ENCODE peak calls at places on chromosomes 11 and 22, in ten cellular contexts. H is activated CD4-positive, alpha-beta T cell treated with anti-CD3 and anti-CD28 coated beads, Interleukin-2, amount 50 U/mL, for 48 hours; O is cerebellum; Z is NCI-H774; V is stimulated activated CD8-positive, alpha-beta memory T cell treated with anti-CD3 and anti-CD28 coated beads, Interleukin-7, amount 100 ng/mL, for 24 hours; M is PC-9; I is H9; F is activated T-helper 2 cell treated with anti-CD3 and anti-CD28 coated beads, Interferon-gamma antibody, Interleukin-2, Interleukin-4, amounts not matched to agents 10 μg/mL and 5 μg/mL and 100 μg/mL, durations not matched to agents 14 hours and 24 hours and 36 hours; C is activated naive CD4-positive, alpha-beta T cell treated with anti-CD3 and anti-CD28 coated beads, Interleukin-2, amount 50 U/mL, for 16 hours; B is NCI-H146. R is an unnamed sample.
A peak's percentile ranks its signal among the peaks of the same experiment; 100 is the strongest.

GRCh38 chr11:114606003-114606801 is 10.6 kb upstream of the NXPE4 start:
- DNase-seq in C (no peak), V (no peak), F (no peak), H (no peak), B (no peak), O (no peak), Z (no peak), M (no peak), I (no peak), R (no peak)

GRCh38 chr22:39241632-39242388 is 3.0 kb downstream of the PDGFB start:
- DNase-seq in H (no peak), F (no peak), V (no peak), M (no peak), O (peak; percentile 83), I (no peak), B (no peak), Z (no peak), C (peak; percentile 58), R (no peak)

GRCh38 chr11:132456735-132457328 is 1075.5 kb downstream of the OPCML start:
- DNase-seq in M (no peak), B (no peak), F (no peak), C (no peak), I (no peak), V (no peak), H (no peak), O (no peak), Z (no peak), R (no peak)

GRCh38 chr11:126415128-126415527 is 59.6 kb downstream of the ST3GAL4 start:
- DNase-seq in H (no peak), O (no peak), Z (no peak), F (no peak), C (no peak), V (no peak), M (no peak), I (no peak), B (no peak), R (no peak)

GRCh38 chr11:16356057-16356750 is at the start of gene SOX6:
- DNase-seq in C (no peak), V (no peak), O (no peak), B (no peak), Z (peak; percentile 20), H (no peak), F (no peak), M (no peak), I (no peak), R (no peak)

GRCh38 chr22:49365910-49366309 is 461.8 kb downstream of the BRD1 start:
- DNase-seq in C (no peak), M (no peak), Z (peak; percentile 70), I (no peak), F (no peak), O (no peak), H (no peak), V (no peak), B (peak; percentile 91), R (no peak)

GRCh38 chr11:15035283-15035682 is 38.1 kb upstream of the CALCB start:
- DNase-seq in B (no peak), I (peak; percentile 84), C (no peak), H (no peak), F (no peak), V (no peak), O (no peak), Z (peak; percentile 81), M (no peak), R (no peak)

GRCh38 chr11:78037056-78037455 is 14.0 kb upstream of the KCTD14 start:
- DNase-seq in O (no peak), V (no peak), C (no peak), Z (no peak), F (no peak), H (no peak), M (peak; percentile 83), B (peak; percentile 28), I (no peak), R (no peak)

GRCh38 chr11:35794850-35795249 is 132.3 kb downstream of the TRIM44 start:
- DNase-seq in H (no peak), M (peak; percentile 83), C (no peak), O (no peak), Z (no peak), I (no peak), V (no peak), F (no peak), B (no peak), R (peak; percentile 49)

GRCh38 chr11:114562166-114562916 is 2.7 kb upstream of the NXPE1 start:
- DNase-seq in V (no peak), Z (no peak), M (no peak), B (no peak), H (no peak), I (no peak), F (no peak), O (no peak), C (no peak), R (no peak)

GRCh38 chr22:30922151-30922611 is 46.4 kb downstream of the MORC2 start:
- DNase-seq in C (peak; percentile 79), I (no peak), Z (no peak), H (peak; percentile 68), F (peak; percentile 81), M (no peak), V (peak; percentile 64), O (peak; percentile 61), B (no peak), R (no peak)

GRCh38 chr11:20964985-20965384 is 295.6 kb downstream of the NELL1 start:
- DNase-seq in H (no peak), I (no peak), O (no peak), C (no peak), F (no peak), B (no peak), Z (no peak), M (no peak), V (no peak), R (no peak)

GRCh38 chr11:125990244-125990643 is 44.4 kb downstream of the VSIG10L2 start:
- DNase-seq in C (no peak), Z (no peak), V (no peak), H (peak; percentile 17), F (no peak), B (no peak), I (no peak), O (peak; percentile 33), M (no peak), R (no peak)

GRCh38 chr11:3830088-3830487 is 10.7 kb downstream of the RHOG start:
- DNase-seq in B (no peak), V (no peak), O (no peak), F (no peak), Z (no peak), M (no peak), C (no peak), H (no peak), I (no peak), R (no peak)

GRCh38 chr11:10900686-10901415 is 43.0 kb upstream of the ZBED5 start:
- DNase-seq in O (no peak), I (no peak), Z (no peak), H (no peak), F (no peak), B (no peak), C (no peak), M (peak; percentile 65), V (no peak), R (no peak)

GRCh38 chr11:12017243-12017678 is 8.8 kb upstream of the DKK3 start:
- DNase-seq in F (no peak), O (no peak), V (no peak), I (no peak), Z (no peak), B (no peak), M (no peak), C (no peak), H (no peak), R (no peak)

GRCh38 chr11:34443136-34443535 is 4.4 kb downstream of the CAT start:
- DNase-seq in B (no peak), C (no peak), I (no peak), H (no peak), F (no peak), V (no peak), Z (no peak), O (no peak), M (no peak), R (no peak)

R was measured in keratinocyte.